ENCODE peak calls at places on chromosome 22, in seven cellular contexts. One of them, this sample, is unnamed.

GRCh38 chr22:30312053-30312452 is 14.7 kb downstream of the TBC1D10A start:
- DNase-seq in AG04450: no peak
- DNase-seq in DND-41: no peak
- DNase-seq in coronary artery: no peak
- DNase-seq in OCI-LY7: no peak
- DNase-seq in pancreas: no peak
- DNase-seq in mucosa of descending colon: no peak
- DNase-seq in this sample: peak

GRCh38 chr22:45818130-45819085 is 146.8 kb downstream of the ATXN10 start:
- DNase-seq in AG04450: no peak
- DNase-seq in DND-41: no peak
- DNase-seq in coronary artery: no peak
- DNase-seq in OCI-LY7: no peak
- DNase-seq in pancreas: no peak
- DNase-seq in mucosa of descending colon: no peak
- DNase-seq in this sample: peak

GRCh38 chr22:23068832-23069385 is 1.4 kb upstream of the GNAZ start:
- DNase-seq in AG04450: no peak
- DNase-seq in DND-41: no peak
- DNase-seq in coronary artery: peak
- DNase-seq in OCI-LY7: no peak
- DNase-seq in pancreas: peak
- DNase-seq in mucosa of descending colon: peak
- DNase-seq in this sample: no peak

GRCh38 chr22:47123827-47124442 is 361.5 kb downstream of the TBC1D22A start:
- DNase-seq in AG04450: no peak
- DNase-seq in DND-41: peak
- DNase-seq in coronary artery: no peak
- DNase-seq in OCI-LY7: no peak
- DNase-seq in pancreas: no peak
- DNase-seq in mucosa of descending colon: peak
- DNase-seq in this sample: no peak

GRCh38 chr22:50114221-50114981 is 24.6 kb downstream of the MOV10L1 start:
- DNase-seq in AG04450: peak
- DNase-seq in DND-41: no peak
- DNase-seq in coronary artery: no peak
- DNase-seq in OCI-LY7: no peak
- DNase-seq in pancreas: no peak
- DNase-seq in mucosa of descending colon: no peak
- DNase-seq in this sample: peak

GRCh38 chr22:29268511-29269229 is 602 bp downstream of the EWSR1 start:
- DNase-seq in AG04450: peak
- DNase-seq in DND-41: no peak
- DNase-seq in coronary artery: no peak
- DNase-seq in OCI-LY7: peak
- DNase-seq in pancreas: peak
- DNase-seq in mucosa of descending colon: peak
- DNase-seq in this sample: peak

GRCh38 chr22:38032681-38033521 is 24.3 kb upstream of the PICK1 start:
- DNase-seq in AG04450: peak
- DNase-seq in DND-41: no peak
- DNase-seq in coronary artery: no peak
- DNase-seq in OCI-LY7: no peak
- DNase-seq in pancreas: no peak
- DNase-seq in mucosa of descending colon: no peak
- DNase-seq in this sample: peak

GRCh38 chr22:17501679-17502285 is 61.5 kb upstream of the SLC25A18 start:
- DNase-seq in AG04450: peak
- DNase-seq in DND-41: peak
- DNase-seq in coronary artery: no peak
- DNase-seq in OCI-LY7: peak
- DNase-seq in pancreas: no peak
- DNase-seq in mucosa of descending colon: no peak
- DNase-seq in this sample: peak

GRCh38 chr22:19880786-19881569 is 26.3 kb upstream of the GNB1L start:
- DNase-seq in AG04450: peak
- DNase-seq in DND-41: no peak
- DNase-seq in coronary artery: peak
- DNase-seq in OCI-LY7: no peak
- DNase-seq in pancreas: no peak
- DNase-seq in mucosa of descending colon: peak
- DNase-seq in this sample: peak

GRCh38 chr22:23283591-23284503 is 103.5 kb downstream of the BCR start:
- DNase-seq in AG04450: no peak
- DNase-seq in DND-41: no peak
- DNase-seq in coronary artery: no peak
- DNase-seq in OCI-LY7: no peak
- DNase-seq in pancreas: no peak
- DNase-seq in mucosa of descending colon: no peak
- DNase-seq in this sample: no peak

GRCh38 chr22:19943665-19944026 is 2.0 kb upstream of the TXNRD2 start:
- DNase-seq in AG04450: no peak
- DNase-seq in DND-41: peak
- DNase-seq in coronary artery: peak
- DNase-seq in OCI-LY7: peak
- DNase-seq in pancreas: peak
- DNase-seq in mucosa of descending colon: peak
- DNase-seq in this sample: peak

GRCh38 chr22:30921108-30921507 is 47.5 kb downstream of the MORC2 start:
- DNase-seq in AG04450: no peak
- DNase-seq in DND-41: no peak
- DNase-seq in coronary artery: no peak
- DNase-seq in OCI-LY7: peak
- DNase-seq in pancreas: no peak
- DNase-seq in mucosa of descending colon: no peak
- DNase-seq in this sample: no peak

DNA sequence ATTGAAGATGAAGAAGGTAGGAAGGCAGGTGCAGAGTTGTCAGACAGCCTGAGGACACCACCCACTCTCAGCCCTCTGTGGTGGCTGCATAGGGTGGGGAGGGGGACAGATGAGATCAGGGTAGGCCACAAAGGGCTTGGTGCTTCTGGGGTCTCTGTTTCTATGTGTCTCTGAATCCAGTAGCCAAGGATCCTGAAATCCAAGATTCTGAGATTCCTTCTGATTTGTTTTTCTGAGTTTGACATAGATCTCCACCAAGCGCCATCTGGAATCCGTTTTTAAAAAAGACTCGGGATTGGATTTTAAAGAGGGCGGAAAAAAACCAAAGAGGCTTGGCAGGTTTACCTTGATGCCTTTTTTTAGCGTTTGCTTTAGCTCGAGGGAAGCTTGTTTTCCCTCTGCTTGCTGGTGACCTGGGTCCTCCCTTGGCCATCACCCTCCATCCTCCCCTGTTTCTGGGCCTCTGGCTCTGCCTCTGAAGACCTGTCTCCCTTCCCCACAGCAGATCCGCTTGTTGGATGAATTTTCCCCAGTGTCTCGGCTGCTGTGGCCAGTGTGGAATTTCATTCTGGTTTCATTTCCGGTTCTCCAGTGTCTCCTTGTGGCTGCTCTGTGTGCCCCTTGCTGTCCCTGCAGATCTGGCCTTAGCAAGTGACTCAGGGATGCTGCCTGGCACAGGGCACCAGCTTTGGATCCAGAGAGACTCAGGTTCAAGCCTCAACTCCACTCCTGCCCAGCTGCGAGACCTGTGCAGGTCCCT is 15.0 kb downstream of the SYNGR1 start:
- DNase-seq in AG04450: no peak
- DNase-seq in DND-41: no peak
- DNase-seq in coronary artery: no peak
- DNase-seq in OCI-LY7: no peak
- DNase-seq in pancreas: no peak
- DNase-seq in mucosa of descending colon: no peak
- DNase-seq in this sample: no peak
- TF ChIP-seq CTCF in AG04450: no peak
- TF ChIP-seq CTCF in DND-41: no peak
- TF ChIP-seq CTCF in coronary artery: no peak
- TF ChIP-seq CTCF in OCI-LY7: no peak
- TF ChIP-seq CTCF in pancreas: no peak
- TF ChIP-seq CTCF in mucosa of descending colon: no peak
- TF ChIP-seq CTCF in this sample: no peak

GRCh38 chr22:42326786-42327185 is 56.3 kb upstream of the TCF20 start:
- DNase-seq in AG04450: no peak
- DNase-seq in DND-41: no peak
- DNase-seq in coronary artery: no peak
- DNase-seq in OCI-LY7: no peak
- DNase-seq in pancreas: no peak
- DNase-seq in mucosa of descending colon: no peak
- DNase-seq in this sample: no peak
- H3K4me3 ChIP-seq in AG04450: no peak
- H3K4me3 ChIP-seq in DND-41: no peak
- H3K4me3 ChIP-seq in coronary artery: no peak
- H3K4me3 ChIP-seq in OCI-LY7: no peak
- H3K4me3 ChIP-seq in pancreas: no peak
- H3K4me3 ChIP-seq in mucosa of descending colon: no peak
- H3K4me3 ChIP-seq in this sample: no peak

DNA sequence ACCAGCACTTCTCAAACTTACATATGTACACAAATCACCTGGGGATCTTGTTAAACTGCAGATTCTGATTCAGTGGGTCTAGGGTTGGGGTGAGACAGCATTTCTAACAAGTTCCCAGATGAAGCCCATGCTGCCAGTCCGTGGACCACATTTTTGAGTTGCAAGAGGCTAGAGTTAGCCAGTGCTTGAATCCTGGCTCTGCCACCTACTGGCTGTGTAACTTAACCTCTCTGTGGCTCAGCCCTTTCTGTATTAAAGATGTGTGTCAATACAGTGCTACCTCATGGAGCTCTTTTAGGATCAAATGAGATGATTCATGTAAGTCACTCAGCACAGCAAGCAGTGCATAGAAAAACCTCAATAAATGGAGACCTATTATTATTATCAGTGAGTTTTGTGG is 90.2 kb upstream of the ISX start:
- DNase-seq in AG04450: no peak
- DNase-seq in DND-41: no peak
- DNase-seq in coronary artery: no peak
- DNase-seq in OCI-LY7: peak
- DNase-seq in pancreas: no peak
- DNase-seq in mucosa of descending colon: no peak
- DNase-seq in this sample: no peak
- TF ChIP-seq CTCF in AG04450: no peak
- TF ChIP-seq CTCF in DND-41: peak
- TF ChIP-seq CTCF in coronary artery: no peak
- TF ChIP-seq CTCF in OCI-LY7: peak
- TF ChIP-seq CTCF in pancreas: no peak
- TF ChIP-seq CTCF in mucosa of descending colon: no peak
- TF ChIP-seq CTCF in this sample: no peak

DNA sequence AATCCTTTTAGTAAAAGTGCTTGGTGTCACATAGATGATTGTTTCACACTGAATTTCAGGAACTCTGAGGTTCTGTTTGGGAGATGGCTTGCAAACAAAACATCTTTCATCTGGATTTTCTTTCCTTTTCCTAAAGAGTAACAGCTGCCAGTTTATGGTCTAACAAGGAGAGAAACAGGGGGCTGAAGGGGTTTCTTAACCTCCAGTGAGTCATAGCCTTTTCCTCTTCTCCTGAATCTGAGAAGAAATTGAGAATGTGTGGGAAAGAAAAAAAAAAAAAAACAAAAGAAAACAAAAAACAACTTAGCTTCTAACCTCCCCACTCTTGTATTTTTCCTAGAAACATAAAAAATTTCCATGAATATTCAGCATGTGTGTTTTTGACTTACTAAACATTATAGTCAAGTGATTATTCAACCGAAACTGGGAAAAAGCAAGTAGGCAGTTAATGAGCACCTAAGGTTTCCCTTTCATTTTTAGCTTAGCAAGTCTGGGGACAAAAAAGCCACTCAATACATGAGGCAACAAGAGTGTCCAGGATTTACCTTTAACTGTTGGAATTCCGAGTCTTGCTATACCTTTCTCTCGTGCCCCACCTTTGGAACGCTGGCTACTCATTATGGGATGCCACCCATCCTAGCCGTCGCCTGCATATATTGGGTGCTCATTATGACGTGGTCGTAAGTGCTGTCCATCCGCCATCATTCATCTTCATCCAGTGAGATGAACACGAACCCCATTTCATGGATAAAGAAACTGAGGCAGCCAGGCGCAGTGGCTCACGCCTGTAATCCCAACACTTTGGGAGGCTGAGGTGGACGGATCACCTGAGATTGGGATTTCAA is 2.3 kb downstream of the ASPHD2 start:
- DNase-seq in AG04450: no peak
- DNase-seq in DND-41: no peak
- DNase-seq in coronary artery: no peak
- DNase-seq in OCI-LY7: no peak
- DNase-seq in pancreas: no peak
- DNase-seq in mucosa of descending colon: no peak
- DNase-seq in this sample: peak
- H3K4me3 ChIP-seq in AG04450: no peak
- H3K4me3 ChIP-seq in DND-41: no peak
- H3K4me3 ChIP-seq in coronary artery: no peak
- H3K4me3 ChIP-seq in OCI-LY7: no peak
- H3K4me3 ChIP-seq in pancreas: no peak
- H3K4me3 ChIP-seq in mucosa of descending colon: no peak
- H3K4me3 ChIP-seq in this sample: no peak

This sample was measured in choroid plexus epithelial cell.